ENCODE peak calls at places on chromosomes 12 and 14, in nine cellular contexts. W, E, B, G, I, U, Z, O and K are unnamed samples.

GRCh38 chr12:2355604-2356003 is 302.8 kb downstream of the CACNA1C start:
- DNase-seq in W (no peak), E (no peak), B (peak; percentile 36), G (no peak), I (no peak), U (no peak), Z (no peak), O (peak; percentile 5), K (no peak)

GRCh38 chr12:112418596-112419268 is at the start of gene PTPN11:
- DNase-seq in W (peak; percentile 74), E (peak; percentile 91), B (peak; percentile 98), G (peak; percentile 77), I (peak; percentile 87), U (peak; percentile 80), Z (peak; percentile 95), O (peak; percentile 81), K (peak; percentile 96)

GRCh38 chr14:79842270-79842669 is 369.0 kb downstream of the DIO2 start:
- DNase-seq in W (peak; percentile 13), E (no peak), B (no peak), G (no peak), I (no peak), U (no peak), Z (no peak), O (peak; percentile 60), K (no peak)

GRCh38 chr12:80593766-80594165 is 113.7 kb upstream of the MYF6 start:
- DNase-seq in W (no peak), E (no peak), B (no peak), G (no peak), I (no peak), U (no peak), Z (no peak), O (no peak), K (no peak)

GRCh38 chr12:90250041-90250440 is 541.4 kb upstream of the ATP2B1 start:
- DNase-seq in W (no peak), E (no peak), B (no peak), G (no peak), I (no peak), U (no peak), Z (no peak), O (no peak), K (no peak)

GRCh38 chr12:107622005-107622404 is 63.6 kb upstream of the PWP1 start:
- DNase-seq in W (peak; percentile 4), E (no peak), B (no peak), G (no peak), I (no peak), U (no peak), Z (no peak), O (no peak), K (peak; percentile 46)

GRCh38 chr12:89345830-89346740 is 6.2 kb downstream of the DUSP6 start:
- DNase-seq in W (no peak), E (peak; percentile 65), B (peak; percentile 85), G (peak; percentile 99), I (no peak), U (peak; percentile 32), Z (peak; percentile 48), O (peak; percentile 65), K (peak; percentile 97)

GRCh38 chr12:122527478-122527944 is 462 bp downstream of the KNTC1 start:
- DNase-seq in W (no peak), E (no peak), B (no peak), G (peak; percentile 63), I (peak; percentile 7), U (peak; percentile 10), Z (no peak), O (no peak), K (peak; percentile 86)

GRCh38 chr14:101117543-101117942 is 214.0 kb upstream of the RTL1 start:
- DNase-seq in W (no peak), E (no peak), B (no peak), G (no peak), I (no peak), U (no peak), Z (no peak), O (no peak), K (no peak)

GRCh38 chr12:127083028-127083949 is 1183.7 kb upstream of the TMEM132C start:
- DNase-seq in W (peak; percentile 88), E (no peak), B (no peak), G (peak; percentile 48), I (peak; percentile 45), U (no peak), Z (no peak), O (no peak), K (peak; percentile 83)